ENCODE peak calls at places on chromosomes 4 and X, in seven cellular contexts. H is HCT116, Z is GM12878, J is HepG2, K is H1, G is SK-N-SH, U is K562. N is an unnamed sample.

GRCh38 chrX:143536176-143536575 is 18.9 kb upstream of the SPANXN3 start:
- DNase-seq in J (no peak), Z (no peak), K (no peak), U (no peak), H (no peak), G (no peak), N (no peak)

GRCh38 chr4:54090804-54091623 is 8.9 kb upstream of the GSX2 start:
- DNase-seq in G (peak; percentile 77), Z (no peak), U (no peak), K (no peak), J (peak; percentile 38), H (no peak), N (peak; percentile 48)

GRCh38 chrX:25555521-25555920 is 539.8 kb upstream of the ARX start:
- DNase-seq in H (no peak), Z (no peak), G (no peak), J (no peak), U (no peak), K (no peak), N (no peak)

GRCh38 chr4:77734928-77735327 is 84.2 kb downstream of the CNOT6L start:
- DNase-seq in U (peak; percentile 82), Z (peak; percentile 52), G (no peak), J (peak; percentile 71), H (no peak), K (no peak), N (no peak)

GRCh38 chrX:87338510-87338909 is 179.1 kb upstream of the KLHL4 start:
- DNase-seq in K (no peak), Z (no peak), J (peak; percentile 5), U (peak; percentile 20), G (no peak), H (no peak), N (peak; percentile 30)

GRCh38 chr4:153222162-153222789 is 18.0 kb downstream of the TRIM2 start:
- DNase-seq in K (peak; percentile 65), G (peak; percentile 84), J (no peak), H (no peak), Z (no peak), U (no peak), N (peak; percentile 70)

GRCh38 chr4:53616219-53616618 is 24.9 kb upstream of the LNX1 start:
- DNase-seq in Z (no peak), H (no peak), K (no peak), G (no peak), J (no peak), U (no peak), N (no peak)

GRCh38 chr4:42412251-42412650 is 15.0 kb downstream of the SHISA3 start:
- DNase-seq in H (no peak), G (no peak), J (no peak), Z (no peak), U (no peak), K (no peak), N (no peak)

GRCh38 chr4:136931771-136932170 is 600.5 kb downstream of the PCDH18 start:
- DNase-seq in U (no peak), J (no peak), H (no peak), K (no peak), Z (no peak), G (no peak), N (no peak)

GRCh38 chr4:104860227-104861123 is 286.2 kb upstream of the TET2 start:
- DNase-seq in G (peak; percentile 57), K (peak; percentile 70), Z (peak; percentile 72), J (peak; percentile 62), H (peak; percentile 76), U (peak; percentile 57), N (peak; percentile 83)

GRCh38 chr4:5992171-5993062 is 25.8 kb downstream of the C4orf50 start:
- DNase-seq in U (no peak), H (no peak), G (no peak), J (no peak), Z (no peak), K (no peak), N (no peak)

GRCh38 chr4:125187621-125188176 is 127.1 kb upstream of the FAT4 start:
- DNase-seq in K (no peak), U (no peak), Z (no peak), G (no peak), H (no peak), J (no peak), N (no peak)

GRCh38 chrX:138885886-138886285 is 174.4 kb upstream of the FGF13 start:
- DNase-seq in J (no peak), U (no peak), G (no peak), Z (no peak), K (no peak), H (no peak), N (no peak)

GRCh38 chrX:110509778-110510510 is 151.3 kb downstream of the RTL9 start:
- DNase-seq in K (no peak), Z (no peak), G (no peak), H (no peak), J (no peak), U (no peak), N (no peak)

GRCh38 chr4:2277956-2278355 is 16.0 kb upstream of the MXD4 start:
- DNase-seq in H (no peak), G (no peak), K (no peak), U (no peak), J (no peak), Z (no peak), N (no peak)

GRCh38 chr4:20318899-20319291 is 67.2 kb downstream of the SLIT2 start:
- DNase-seq in U (no peak), K (no peak), Z (no peak), J (no peak), H (no peak), G (no peak), N (no peak)

GRCh38 chrX:9577555-9577954 is 112.7 kb downstream of the TBL1X start:
- DNase-seq in U (no peak), K (no peak), G (no peak), H (no peak), J (no peak), Z (no peak), N (no peak)

GRCh38 chr4:105272002-105272401 is 125.3 kb downstream of the TET2 start:
- DNase-seq in K (no peak), J (no peak), G (no peak), Z (no peak), H (no peak), U (no peak), N (no peak)

GRCh38 chrX:10548681-10549080 is 71.7 kb downstream of the MID1 start:
- DNase-seq in H (no peak), Z (no peak), U (no peak), G (no peak), K (no peak), J (no peak), N (no peak)

GRCh38 chrX:65924938-65925507 is 114.9 kb downstream of the VSIG4 start:
- DNase-seq in U (peak; percentile 57), H (no peak), G (no peak), K (no peak), J (no peak), Z (no peak), N (no peak)

GRCh38 chr4:2662598-2662997 is 93.5 kb downstream of the TNIP2 start:
- DNase-seq in Z (no peak), H (no peak), U (no peak), J (no peak), G (no peak), K (no peak), N (no peak)

GRCh38 chr4:120694973-120695372 is 227.6 kb downstream of the PRDM5 start:
- DNase-seq in J (no peak), Z (no peak), K (no peak), U (no peak), G (peak; percentile 2), H (peak; percentile 56), N (no peak)

GRCh38 chr4:56051710-56052075 is 102.9 kb downstream of the CEP135 start:
- DNase-seq in U (no peak), G (no peak), K (no peak), H (no peak), Z (no peak), J (no peak), N (no peak)

GRCh38 chrX:42028113-42028512 is 104.8 kb upstream of the CASK start:
- DNase-seq in U (peak; percentile 7), G (peak; percentile 2), K (no peak), J (peak; percentile 18), Z (no peak), H (no peak), N (no peak)

GRCh38 chrX:2283111-2283847 is 217.5 kb downstream of the DHRSX start:
- DNase-seq in J (no peak), Z (no peak), U (no peak), H (no peak), G (no peak), K (no peak), N (no peak)

GRCh38 chr4:14022428-14022827 is 394.9 kb upstream of the BOD1L1 start:
- DNase-seq in Z (no peak), G (no peak), U (no peak), K (no peak), H (no peak), J (no peak), N (no peak)

GRCh38 chr4:139403457-139403856 is 50.5 kb upstream of the RAB33B start:
- DNase-seq in K (no peak), U (no peak), H (no peak), J (no peak), Z (no peak), G (no peak), N (peak; percentile 17)

GRCh38 chrX:31268359-31268758 is 196.5 kb upstream of the FTHL17 start:
- DNase-seq in G (no peak), J (peak; percentile 2), H (no peak), K (no peak), Z (no peak), U (no peak), N (no peak)
- TF ChIP-seq JUND in G (no peak), J (no peak), H (no peak), K (no peak), Z (no peak), U (no peak), N (no peak)

DNA sequence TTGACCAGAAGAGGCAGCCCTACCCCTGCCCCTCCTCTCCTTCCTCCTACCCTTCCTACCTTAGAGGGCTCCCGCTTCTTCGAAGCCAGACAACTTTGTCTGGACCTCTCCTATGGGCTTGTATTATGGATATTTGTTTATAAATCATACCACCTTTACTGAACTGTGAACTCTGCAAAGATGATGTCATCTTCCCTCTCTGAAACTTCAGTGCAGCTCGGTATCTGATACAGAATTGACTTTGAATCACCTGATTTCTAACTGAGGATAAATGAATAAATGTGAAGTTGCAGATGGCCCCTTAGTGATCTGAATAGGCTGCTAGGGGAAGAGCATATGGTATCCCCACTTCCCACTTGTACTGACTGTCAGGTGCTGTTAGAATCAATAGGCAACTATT is 1.1 kb upstream of the OTC start:
- DNase-seq in H (no peak), Z (no peak), U (no peak), K (no peak), G (no peak), J (no peak), N (no peak)
- TF ChIP-seq JUND in H (no peak), Z (no peak), U (no peak), K (no peak), G (no peak), J (no peak), N (no peak)

DNA sequence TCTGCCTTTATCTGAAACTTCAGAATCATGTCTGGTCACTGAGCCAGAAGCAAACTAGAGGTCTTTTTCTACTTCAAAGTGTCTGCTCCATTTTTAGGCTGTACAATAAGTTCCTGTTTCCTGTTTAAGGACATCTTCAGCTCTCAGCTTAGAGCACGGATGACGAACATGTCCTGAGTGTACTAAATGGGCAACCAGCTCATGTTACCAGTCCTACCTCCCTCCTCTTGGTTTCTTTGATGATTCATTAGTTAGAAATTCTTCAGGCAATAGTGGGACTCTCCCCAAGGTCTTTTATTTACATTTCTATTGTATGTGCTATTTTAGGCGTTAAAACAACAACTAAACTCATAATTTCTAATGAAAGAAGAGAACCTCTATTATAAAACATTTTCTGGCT is 58.0 kb downstream of the ENPEP start:
- DNase-seq in K (no peak), U (no peak), Z (no peak), G (no peak), H (peak; percentile 72), J (peak; percentile 74), N (no peak)
- TF ChIP-seq JUND in K (no peak), U (no peak), Z (no peak), G (peak; percentile 36), H (peak; percentile 74), J (no peak), N (no peak)

GRCh38 chr4:156665779-156666366 is 305.7 kb downstream of the PDGFC start:
- DNase-seq in G (no peak), J (no peak), Z (peak; percentile 4), U (no peak), K (no peak), H (no peak), N (no peak)
- TF ChIP-seq JUND in G (no peak), J (no peak), Z (no peak), U (no peak), K (no peak), H (no peak), N (no peak)

N was measured in T47D.